ENCODE peak calls at places on chromosomes 2 and 18, in six cellular contexts. One of them, this sample, is unnamed.
A peak's percentile ranks its signal among the peaks of the same experiment; 100 is the strongest.

GRCh38 chr2:159030674-159031380 is 62.4 kb downstream of the TANC1 start:
- DNase-seq in HFF-Myc: no peak
- DNase-seq in activated CD4-positive, alpha-beta T cell treated with anti-CD3 and anti-CD28 coated beads, Interleukin-2, amount 50 U/mL, for 1 hour: no peak
- DNase-seq in DMS79 treated with DMSO at 0.1 percent for 48 hours: no peak
- DNase-seq in posterior cingulate gyrus: no peak
- DNase-seq in skeletal muscle cell: peak; percentile 39
- DNase-seq in this sample: no peak

GRCh38 chr2:64644240-64645013 is 9.3 kb downstream of the SERTAD2 start:
- DNase-seq in HFF-Myc: no peak
- DNase-seq in activated CD4-positive, alpha-beta T cell treated with anti-CD3 and anti-CD28 coated beads, Interleukin-2, amount 50 U/mL, for 1 hour: peak; percentile 13
- DNase-seq in DMS79 treated with DMSO at 0.1 percent for 48 hours: peak; percentile 73
- DNase-seq in posterior cingulate gyrus: no peak
- DNase-seq in skeletal muscle cell: peak; percentile 55
- DNase-seq in this sample: peak; percentile 28

GRCh38 chr2:19843992-19844515 is 57.7 kb downstream of the TTC32 start:
- DNase-seq in HFF-Myc: no peak
- DNase-seq in activated CD4-positive, alpha-beta T cell treated with anti-CD3 and anti-CD28 coated beads, Interleukin-2, amount 50 U/mL, for 1 hour: no peak
- DNase-seq in DMS79 treated with DMSO at 0.1 percent for 48 hours: no peak
- DNase-seq in posterior cingulate gyrus: no peak
- DNase-seq in skeletal muscle cell: no peak
- DNase-seq in this sample: no peak

GRCh38 chr2:229235136-229235914 is 35.8 kb downstream of the PID1 start:
- DNase-seq in HFF-Myc: no peak
- DNase-seq in activated CD4-positive, alpha-beta T cell treated with anti-CD3 and anti-CD28 coated beads, Interleukin-2, amount 50 U/mL, for 1 hour: no peak
- DNase-seq in DMS79 treated with DMSO at 0.1 percent for 48 hours: no peak
- DNase-seq in posterior cingulate gyrus: no peak
- DNase-seq in skeletal muscle cell: no peak
- DNase-seq in this sample: no peak

GRCh38 chr2:146041291-146041868 is 1521.5 kb upstream of the ZEB2 start:
- DNase-seq in HFF-Myc: no peak
- DNase-seq in activated CD4-positive, alpha-beta T cell treated with anti-CD3 and anti-CD28 coated beads, Interleukin-2, amount 50 U/mL, for 1 hour: no peak
- DNase-seq in DMS79 treated with DMSO at 0.1 percent for 48 hours: no peak
- DNase-seq in posterior cingulate gyrus: no peak
- DNase-seq in skeletal muscle cell: no peak
- DNase-seq in this sample: no peak

GRCh38 chr2:215982465-215982875 is 30.9 kb downstream of the MREG start:
- DNase-seq in HFF-Myc: no peak
- DNase-seq in activated CD4-positive, alpha-beta T cell treated with anti-CD3 and anti-CD28 coated beads, Interleukin-2, amount 50 U/mL, for 1 hour: no peak
- DNase-seq in DMS79 treated with DMSO at 0.1 percent for 48 hours: no peak
- DNase-seq in posterior cingulate gyrus: no peak
- DNase-seq in skeletal muscle cell: no peak
- DNase-seq in this sample: no peak

GRCh38 chr2:240959214-240959940 is 39.0 kb upstream of the SNED1 start:
- DNase-seq in HFF-Myc: no peak
- DNase-seq in activated CD4-positive, alpha-beta T cell treated with anti-CD3 and anti-CD28 coated beads, Interleukin-2, amount 50 U/mL, for 1 hour: no peak
- DNase-seq in DMS79 treated with DMSO at 0.1 percent for 48 hours: no peak
- DNase-seq in posterior cingulate gyrus: peak; percentile 69
- DNase-seq in skeletal muscle cell: no peak
- DNase-seq in this sample: no peak

GRCh38 chr18:33761363-33761762 is 183.3 kb downstream of the ASXL3 start:
- DNase-seq in HFF-Myc: peak; percentile 16
- DNase-seq in activated CD4-positive, alpha-beta T cell treated with anti-CD3 and anti-CD28 coated beads, Interleukin-2, amount 50 U/mL, for 1 hour: no peak
- DNase-seq in DMS79 treated with DMSO at 0.1 percent for 48 hours: no peak
- DNase-seq in posterior cingulate gyrus: no peak
- DNase-seq in skeletal muscle cell: no peak
- DNase-seq in this sample: no peak